ENCODE peak calls at places on chromosomes 6 and 20, in seven cellular contexts. V is heart right ventricle; W is IMR-90; B is ovary; C is CD8-positive, alpha-beta T cell; R is tibial artery; Z is cardiac muscle cell. F is an unnamed sample. For H3K9me3, the result is how much of the 10 kb centered on the place peaks cover.

GRCh38 chr6:120576061-120576460 is 758.2 kb downstream of the TBC1D32 start:
- DNase-seq in V (no peak), W (no peak), B (no peak), C (no peak), R (no peak), Z (no peak), F (no peak)

GRCh38 chr6:30154709-30155521 is 6.1 kb downstream of the TRIM10 start:
- DNase-seq in V (no peak), W (peak), B (no peak), C (no peak), R (no peak), Z (no peak), F (no peak)

GRCh38 chr6:88705601-88706000 is 257.8 kb downstream of the RNGTT start:
- DNase-seq in V (no peak), W (no peak), B (no peak), C (no peak), R (no peak), Z (no peak), F (no peak)

GRCh38 chr20:24781061-24781980 is 167.7 kb upstream of the CST7 start:
- DNase-seq in V (peak), W (peak), B (no peak), C (no peak), R (peak), Z (peak), F (peak)

GRCh38 chr6:141580988-141581387 is 551.7 kb upstream of the GJE1 start:
- DNase-seq in V (no peak), W (peak), B (no peak), C (no peak), R (no peak), Z (no peak), F (no peak)

GRCh38 chr6:137136065-137136464 is 37.4 kb downstream of the IL22RA2 start:
- DNase-seq in V (no peak), W (no peak), B (no peak), C (no peak), R (no peak), Z (no peak), F (no peak)

GRCh38 chr6:107491059-107491609 is 1.2 kb downstream of the SOBP start:
- DNase-seq in V (peak), W (peak), B (peak), C (no peak), R (peak), Z (peak), F (peak)

GRCh38 chr20:19113343-19113930 is 99.0 kb upstream of the SLC24A3 start:
- DNase-seq in V (no peak), W (no peak), B (no peak), C (no peak), R (no peak), Z (no peak), F (no peak)

GRCh38 chr6:151379933-151380847 is 11.2 kb downstream of the ZBTB2 start:
- DNase-seq in V (no peak), W (no peak), B (no peak), C (no peak), R (no peak), Z (no peak), F (no peak)

GRCh38 chr6:14824835-14825223 is 421.0 kb upstream of the JARID2 start:
- DNase-seq in V (no peak), W (no peak), B (no peak), C (no peak), R (no peak), Z (no peak), F (no peak)

GRCh38 chr20:33914871-33915270 is 78.8 kb upstream of the RALY start:
- DNase-seq in V (no peak), W (peak), B (no peak), C (peak), R (no peak), Z (no peak), F (no peak)

GRCh38 chr20:41437836-41438235 is 71.2 kb upstream of the EMILIN3 start:
- DNase-seq in V (no peak), W (peak), B (no peak), C (no peak), R (no peak), Z (no peak), F (no peak)

DNA sequence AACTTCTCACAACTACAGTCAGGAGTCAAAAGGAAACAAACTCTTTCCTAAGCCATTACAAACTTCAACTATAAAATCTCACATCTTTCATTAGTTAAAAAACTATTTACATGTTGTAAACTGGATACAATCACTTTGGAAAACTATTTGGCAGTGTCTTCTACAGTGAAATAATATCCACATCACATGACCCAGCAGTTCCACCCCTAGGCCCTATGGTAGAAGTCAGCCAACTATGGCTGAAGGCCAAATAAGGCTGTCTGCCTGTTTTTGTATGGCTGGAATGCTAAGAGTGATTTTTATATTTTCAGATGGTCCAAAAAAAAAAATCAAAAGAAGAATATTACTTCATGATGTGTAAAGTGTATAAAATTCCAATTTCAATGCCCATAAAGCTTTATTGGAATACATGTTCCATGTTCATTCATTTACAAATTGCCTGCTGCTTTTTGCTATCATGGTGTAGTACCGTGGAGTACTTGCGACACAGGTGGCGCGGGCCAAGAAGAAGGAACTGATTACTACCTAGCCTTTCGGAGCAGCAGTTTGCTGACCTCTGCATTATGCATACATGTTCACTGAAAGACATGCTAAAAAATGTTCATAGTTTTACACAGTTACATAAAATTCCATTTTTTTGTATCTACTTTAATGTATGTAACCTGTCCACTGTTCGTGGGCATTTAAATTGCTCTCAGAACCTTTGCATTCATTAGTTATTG is 129.0 kb downstream of the KIF16B start:
- DNase-seq in V (no peak), W (peak), B (no peak), C (no peak), R (no peak), Z (no peak), F (no peak)
- H3K9me3 ChIP-seq in V (under half), W (under half), B (under half), C (under half), R (under half), Z (under half), F (under half)

DNA sequence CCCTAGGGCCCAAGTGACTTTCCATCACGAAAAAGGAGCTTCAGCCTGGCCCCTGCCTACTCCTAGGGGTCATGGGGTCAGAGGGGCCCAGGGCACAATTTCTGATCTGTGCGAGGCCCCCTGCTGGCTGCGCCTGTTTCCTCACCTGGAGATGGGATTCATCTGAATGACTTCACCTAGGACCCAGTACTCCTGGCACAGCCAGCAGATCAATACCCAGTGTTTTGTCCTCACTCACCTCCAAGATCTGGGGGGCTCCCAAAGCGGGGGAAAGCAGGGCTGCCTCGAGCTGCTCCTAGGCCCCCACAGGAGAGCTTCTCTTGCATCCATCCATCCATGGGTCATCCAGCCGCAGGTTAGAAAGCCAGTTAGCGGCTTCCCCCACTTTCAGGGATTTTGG is 33.8 kb downstream of the CD40 start:
- DNase-seq in V (no peak), W (no peak), B (no peak), C (no peak), R (no peak), Z (no peak), F (no peak)
- TF ChIP-seq CTCF in V (peak), W (peak), B (no peak), C (no peak), R (no peak), Z (peak), F (peak)

DNA sequence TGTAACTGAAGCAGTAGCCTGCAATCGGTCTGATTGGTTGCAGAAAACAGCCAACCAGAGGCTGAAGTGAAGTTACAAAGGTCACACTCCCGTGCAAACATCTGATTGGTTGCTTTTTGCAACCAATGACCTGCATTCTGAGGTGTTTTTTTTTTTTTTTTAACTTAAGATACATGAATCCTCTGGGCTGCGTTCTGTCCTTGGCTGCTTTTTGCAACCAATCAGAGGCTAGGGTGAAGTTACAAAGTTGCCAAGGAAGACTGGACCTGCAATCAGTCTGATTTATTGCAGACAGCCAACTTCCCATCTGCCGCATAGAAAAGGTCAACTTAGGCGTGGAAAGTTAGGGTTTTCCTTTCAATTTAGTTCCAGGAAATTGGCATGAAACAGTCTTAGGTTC is 292.9 kb downstream of the PLCB1 start:
- DNase-seq in V (no peak), W (no peak), B (no peak), C (no peak), R (no peak), Z (no peak), F (no peak)
- H3K4me3 ChIP-seq in V (no peak), W (no peak), B (no peak), C (no peak), R (no peak), Z (no peak), F (no peak)

GRCh38 chr6:169252805-169253189 is 849 bp downstream of the THBS2 start:
- DNase-seq in V (no peak), W (no peak), B (peak), C (no peak), R (peak), Z (peak), F (no peak)
- H3K9me3 ChIP-seq in V (under half), W (under half), B (under half), C (under half), R (under half), Z (under half), F (under half)

GRCh38 chr6:130756836-130757235 is 70.4 kb upstream of the SMLR1 start:
- DNase-seq in V (no peak), W (no peak), B (no peak), C (no peak), R (no peak), Z (no peak), F (no peak)

GRCh38 chr6:130754786-130755367 is 72.3 kb upstream of the SMLR1 start:
- DNase-seq in V (no peak), W (no peak), B (no peak), C (no peak), R (no peak), Z (no peak), F (no peak)

GRCh38 chr6:130749402-130749801 is 77.8 kb upstream of the SMLR1 start:
- DNase-seq in V (no peak), W (no peak), B (no peak), C (no peak), R (no peak), Z (no peak), F (no peak)

GRCh38 chr6:130755368-130756034 is 71.7 kb upstream of the SMLR1 start:
- DNase-seq in V (no peak), W (no peak), B (no peak), C (no peak), R (no peak), Z (no peak), F (no peak)

GRCh38 chr6:130752292-130752691 is 74.9 kb upstream of the SMLR1 start:
- DNase-seq in V (no peak), W (no peak), B (no peak), C (no peak), R (no peak), Z (no peak), F (no peak)
- TF ChIP-seq CTCF in V (no peak), W (no peak), B (no peak), C (no peak), R (no peak), Z (no peak), F (no peak)

DNA sequence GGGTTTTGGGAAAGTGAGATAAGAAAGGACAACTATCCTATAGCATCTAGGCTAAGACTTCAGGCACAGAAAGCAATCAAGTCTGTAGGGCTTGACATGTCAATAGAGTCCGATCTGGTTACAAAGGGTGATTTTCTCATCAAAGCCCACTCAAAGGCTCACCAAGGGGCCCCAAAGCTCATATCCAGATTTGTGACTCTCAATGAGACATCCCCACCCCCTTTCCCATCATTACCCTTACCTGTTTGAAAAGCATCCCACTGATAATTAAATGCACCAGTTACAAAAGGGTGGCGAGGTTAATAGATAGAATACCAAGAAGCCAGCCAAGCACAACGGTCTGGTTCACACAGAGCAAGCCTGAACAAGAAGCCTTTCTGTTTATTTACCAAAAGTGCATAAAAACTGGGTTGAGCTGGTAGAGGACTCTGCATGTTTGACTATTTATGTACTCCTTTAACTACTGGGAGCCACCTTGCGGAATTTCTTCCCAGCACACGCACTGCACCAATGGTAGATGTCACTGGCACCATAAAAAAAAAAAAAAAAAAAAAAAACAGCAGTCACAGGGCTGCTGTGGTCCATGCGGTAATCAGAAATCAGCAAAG is 6.1 kb downstream of the JAG1 start:
- DNase-seq in V (no peak), W (no peak), B (no peak), C (no peak), R (no peak), Z (no peak), F (no peak)
- H3K4me3 ChIP-seq in V (peak), W (no peak), B (no peak), C (no peak), R (peak), Z (no peak), F (no peak)

GRCh38 chr6:170132011-170132521 is 158.8 kb downstream of the DLL1 start:
- DNase-seq in V (no peak), W (no peak), B (no peak), C (no peak), R (peak), Z (no peak), F (peak)
- H3K9me3 ChIP-seq in V (under half), W (half or more), B (under half), C (under half), R (under half), Z (under half), F (under half)